ENCODE peak calls at places on chromosomes 6 and 20, in nine cellular contexts. J, Z, D, E, R, G, V, K and L are unnamed samples.

GRCh38 chr6:169574420-169574819 is 127.4 kb downstream of the WDR27 start:
- DNase-seq in J (no peak), Z (no peak), D (no peak), E (no peak), R (no peak), G (no peak), V (no peak), K (no peak), L (no peak)

GRCh38 chr6:111105578-111105977 is 18.3 kb downstream of the SLC16A10 start:
- DNase-seq in J (peak; percentile 81), Z (no peak), D (peak; percentile 29), E (peak; percentile 35), R (no peak), G (peak; percentile 32), V (peak; percentile 35), K (no peak), L (no peak)

GRCh38 chr20:61493798-61494305 is 241.8 kb downstream of the CDH4 start:
- DNase-seq in J (no peak), Z (no peak), D (no peak), E (no peak), R (no peak), G (no peak), V (no peak), K (no peak), L (no peak)

GRCh38 chr6:72974276-72974675 is 251.0 kb downstream of the KHDC1L start:
- DNase-seq in J (no peak), Z (no peak), D (no peak), E (no peak), R (no peak), G (no peak), V (no peak), K (no peak), L (no peak)

GRCh38 chr6:14720411-14721102 is 525.3 kb upstream of the JARID2 start:
- DNase-seq in J (no peak), Z (no peak), D (no peak), E (no peak), R (no peak), G (no peak), V (no peak), K (no peak), L (no peak)

GRCh38 chr6:137781639-137782038 is 85.4 kb upstream of the TNFAIP3 start:
- DNase-seq in J (no peak), Z (no peak), D (no peak), E (no peak), R (no peak), G (no peak), V (no peak), K (no peak), L (no peak)

GRCh38 chr20:58213112-58213511 is 15.3 kb downstream of the ANKRD60 start:
- DNase-seq in J (no peak), Z (no peak), D (peak; percentile 29), E (no peak), R (peak; percentile 35), G (no peak), V (no peak), K (no peak), L (no peak)

GRCh38 chr6:3628143-3628840 is 123.2 kb downstream of the PXDC1 start:
- DNase-seq in J (no peak), Z (no peak), D (no peak), E (no peak), R (no peak), G (no peak), V (no peak), K (no peak), L (no peak)

GRCh38 chr6:151067684-151068596 is 171.8 kb upstream of the AKAP12 start:
- DNase-seq in J (peak; percentile 55), Z (peak; percentile 95), D (peak; percentile 99), E (peak; percentile 58), R (no peak), G (peak; percentile 92), V (peak; percentile 85), K (peak; percentile 88), L (no peak)

GRCh38 chr6:134549854-134550253 is 231.9 kb upstream of the SGK1 start:
- DNase-seq in J (no peak), Z (no peak), D (no peak), E (no peak), R (no peak), G (peak; percentile 66), V (no peak), K (no peak), L (no peak)

GRCh38 chr6:43516367-43516696 is 394 bp downstream of the YIPF3 start:
- DNase-seq in J (no peak), Z (no peak), D (no peak), E (no peak), R (no peak), G (no peak), V (no peak), K (no peak), L (no peak)
- TF ChIP-seq CTCF in J (no peak), Z (no peak), D (no peak), E (no peak), R (no peak), G (no peak), V (no peak), K (no peak), L (no peak)

GRCh38 chr6:93817937-93818336 is 398.6 kb upstream of the EPHA7 start:
- DNase-seq in J (no peak), Z (no peak), D (no peak), E (no peak), R (no peak), G (no peak), V (no peak), K (no peak), L (no peak)
- TF ChIP-seq CTCF in J (no peak), Z (no peak), D (no peak), E (no peak), R (no peak), G (no peak), V (no peak), K (no peak), L (no peak)

DNA sequence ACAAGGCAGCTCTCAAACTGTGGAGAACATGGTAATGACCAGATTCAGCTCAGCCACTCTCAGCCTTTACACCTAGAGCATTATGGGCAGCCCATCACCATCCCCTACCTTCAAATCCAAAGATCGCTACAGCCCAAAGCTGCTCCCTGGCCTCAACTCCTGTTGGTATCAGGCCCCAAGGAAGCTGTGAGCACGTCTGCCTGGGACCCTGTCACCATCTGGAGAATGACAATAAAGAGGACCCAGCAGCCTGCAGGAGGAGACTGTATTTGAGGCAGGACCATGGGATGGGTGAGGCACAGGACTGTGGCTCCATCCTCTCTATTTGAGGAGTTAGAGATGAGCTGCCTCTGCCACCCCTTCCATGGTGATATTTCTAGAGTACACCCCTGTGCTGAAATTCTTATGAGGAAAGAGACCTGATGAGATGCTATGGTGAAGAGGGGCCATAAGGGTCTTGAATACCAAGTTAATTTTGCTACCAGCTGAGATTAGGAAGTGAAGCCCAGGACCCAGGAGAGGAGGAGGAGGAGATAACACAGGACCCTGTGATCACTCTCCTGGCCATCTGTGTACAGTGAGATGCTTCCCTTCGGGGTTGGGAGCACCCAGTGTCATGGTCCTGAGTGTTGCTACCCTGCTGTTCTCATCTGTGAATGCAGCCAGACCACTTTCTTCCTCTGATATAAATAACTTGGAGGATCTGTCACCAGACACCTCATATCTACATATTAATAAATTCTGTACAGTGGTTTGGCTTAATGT is 19.6 kb upstream of the MICB start:
- DNase-seq in J (no peak), Z (no peak), D (no peak), E (no peak), R (no peak), G (no peak), V (no peak), K (no peak), L (no peak)
- TF ChIP-seq CTCF in J (no peak), Z (no peak), D (no peak), E (no peak), R (no peak), G (no peak), V (no peak), K (no peak), L (no peak)

GRCh38 chr20:52425253-52425652 is 233.7 kb upstream of the ZFP64 start:
- DNase-seq in J (no peak), Z (no peak), D (no peak), E (no peak), R (no peak), G (no peak), V (no peak), K (no peak), L (no peak)
- TF ChIP-seq CTCF in J (no peak), Z (peak; percentile 2), D (no peak), E (peak; percentile 7), R (no peak), G (no peak), V (no peak), K (no peak), L (no peak)

GRCh38 chr6:152295346-152295745 is 341.8 kb downstream of the SYNE1 start:
- DNase-seq in J (no peak), Z (no peak), D (no peak), E (no peak), R (no peak), G (peak; percentile 90), V (no peak), K (peak; percentile 78), L (no peak)
- TF ChIP-seq CTCF in J (no peak), Z (no peak), D (no peak), E (no peak), R (no peak), G (no peak), V (no peak), K (no peak), L (no peak)